ENCODE peak calls at places on chromosomes 3 and 15, in nine cellular contexts. Y, X, E, I, V, G, Z, C and J are unnamed samples.

GRCh38 chr3:16559664-16560365 is 45.4 kb downstream of the DAZL start:
- DNase-seq in V (no peak), Z (no peak), I (no peak), E (no peak), Y (no peak), C (no peak), G (no peak), X (no peak), J (no peak)

GRCh38 chr3:175266993-175267960 is 408.1 kb downstream of the NAALADL2 start:
- DNase-seq in V (no peak), X (peak; percentile 10), C (peak; percentile 2), Z (peak; percentile 62), E (peak; percentile 12), G (peak; percentile 37), I (peak; percentile 42), Y (no peak), J (no peak)

GRCh38 chr15:36449662-36450145 is 129.7 kb upstream of the CDIN1 start:
- DNase-seq in Y (no peak), X (peak; percentile 8), G (no peak), V (no peak), I (no peak), E (no peak), Z (no peak), C (no peak), J (no peak)

GRCh38 chr3:141367038-141367730 is 1.1 kb upstream of the ZBTB38 start:
- DNase-seq in Y (no peak), E (peak; percentile 100), I (peak; percentile 99), Z (peak; percentile 91), V (peak; percentile 98), G (peak; percentile 99), X (peak; percentile 99), C (peak; percentile 91), J (no peak)

GRCh38 chr3:76429536-76430177 is 610.2 kb upstream of the ROBO2 start:
- DNase-seq in X (no peak), E (no peak), Z (no peak), Y (no peak), G (no peak), I (no peak), C (no peak), V (no peak), J (no peak)

GRCh38 chr3:162764672-162765071 is 1268.1 kb downstream of the OTOL1 start:
- DNase-seq in V (no peak), Y (no peak), C (no peak), E (no peak), X (no peak), Z (peak; percentile 12), G (no peak), I (no peak), J (no peak)

GRCh38 chr3:46851364-46852328 is 11.6 kb downstream of the MYL3 start:
- DNase-seq in E (no peak), V (no peak), Z (no peak), G (no peak), I (no peak), Y (no peak), X (no peak), C (no peak), J (peak; percentile 42)

GRCh38 chr3:62374375-62374876 is 1.1 kb upstream of the FEZF2 start:
- DNase-seq in G (no peak), X (no peak), E (peak; percentile 14), I (peak; percentile 60), Z (no peak), V (no peak), Y (no peak), C (peak; percentile 31), J (no peak)

GRCh38 chr3:38098376-38098723 is 38.6 kb downstream of the ACAA1 start:
- DNase-seq in E (no peak), C (no peak), I (no peak), Z (no peak), G (no peak), Y (no peak), V (no peak), X (no peak), J (no peak)

GRCh38 chr3:56889131-56889530 is 87.4 kb upstream of the ARHGEF3 start:
- DNase-seq in I (no peak), E (no peak), G (no peak), Y (no peak), X (no peak), V (no peak), C (no peak), Z (no peak), J (no peak)